ENCODE peak calls at places on chromosomes 5 and 9, in four cellular contexts. One of them, this sample, is unnamed.

GRCh38 chr5:124599048-124599973 is 147.1 kb downstream of the ZNF608 start:
- DNase-seq in heart left ventricle: peak; percentile 20
- DNase-seq in spleen: no peak
- DNase-seq in Peyer's patch: peak; percentile 49
- DNase-seq in this sample: no peak

GRCh38 chr5:95988094-95988493 is 26.4 kb upstream of the ELL2 start:
- DNase-seq in heart left ventricle: no peak
- DNase-seq in spleen: no peak
- DNase-seq in Peyer's patch: no peak
- DNase-seq in this sample: no peak

GRCh38 chr9:115674091-115674490 is 479.5 kb upstream of the PAPPA start:
- DNase-seq in heart left ventricle: no peak
- DNase-seq in spleen: no peak
- DNase-seq in Peyer's patch: no peak
- DNase-seq in this sample: no peak

GRCh38 chr5:38468202-38468656 is 88.2 kb downstream of the LIFR start:
- DNase-seq in heart left ventricle: no peak
- DNase-seq in spleen: no peak
- DNase-seq in Peyer's patch: no peak
- DNase-seq in this sample: no peak

GRCh38 chr5:80654391-80655230 is at the start of the genes DHFR and MSH3:
- DNase-seq in heart left ventricle: peak; percentile 88
- DNase-seq in spleen: peak; percentile 96
- DNase-seq in Peyer's patch: peak; percentile 86
- DNase-seq in this sample: peak; percentile 91

GRCh38 chr5:127697894-127698600 is 5.1 kb upstream of the CCDC192 start:
- DNase-seq in heart left ventricle: no peak
- DNase-seq in spleen: no peak
- DNase-seq in Peyer's patch: no peak
- DNase-seq in this sample: no peak

GRCh38 chr9:121557581-121558422 is 58.2 kb upstream of the GGTA1 start:
- DNase-seq in heart left ventricle: peak; percentile 75
- DNase-seq in spleen: peak; percentile 85
- DNase-seq in Peyer's patch: peak; percentile 23
- DNase-seq in this sample: no peak

GRCh38 chr5:80706835-80707447 is 52.2 kb upstream of the DHFR start:
- DNase-seq in heart left ventricle: no peak
- DNase-seq in spleen: no peak
- DNase-seq in Peyer's patch: no peak
- DNase-seq in this sample: no peak

GRCh38 chr9:93258419-93258817 is 74.5 kb downstream of the WNK2 start:
- DNase-seq in heart left ventricle: no peak
- DNase-seq in spleen: peak; percentile 60
- DNase-seq in Peyer's patch: no peak
- DNase-seq in this sample: no peak

GRCh38 chr9:68575821-68576220 is 35.1 kb upstream of the TMEM252 start:
- DNase-seq in heart left ventricle: no peak
- DNase-seq in spleen: no peak
- DNase-seq in Peyer's patch: no peak
- DNase-seq in this sample: no peak

GRCh38 chr9:18861599-18862546 is 171.1 kb downstream of the SAXO1 start:
- DNase-seq in heart left ventricle: peak; percentile 44
- DNase-seq in spleen: no peak
- DNase-seq in Peyer's patch: no peak
- DNase-seq in this sample: no peak

DNA sequence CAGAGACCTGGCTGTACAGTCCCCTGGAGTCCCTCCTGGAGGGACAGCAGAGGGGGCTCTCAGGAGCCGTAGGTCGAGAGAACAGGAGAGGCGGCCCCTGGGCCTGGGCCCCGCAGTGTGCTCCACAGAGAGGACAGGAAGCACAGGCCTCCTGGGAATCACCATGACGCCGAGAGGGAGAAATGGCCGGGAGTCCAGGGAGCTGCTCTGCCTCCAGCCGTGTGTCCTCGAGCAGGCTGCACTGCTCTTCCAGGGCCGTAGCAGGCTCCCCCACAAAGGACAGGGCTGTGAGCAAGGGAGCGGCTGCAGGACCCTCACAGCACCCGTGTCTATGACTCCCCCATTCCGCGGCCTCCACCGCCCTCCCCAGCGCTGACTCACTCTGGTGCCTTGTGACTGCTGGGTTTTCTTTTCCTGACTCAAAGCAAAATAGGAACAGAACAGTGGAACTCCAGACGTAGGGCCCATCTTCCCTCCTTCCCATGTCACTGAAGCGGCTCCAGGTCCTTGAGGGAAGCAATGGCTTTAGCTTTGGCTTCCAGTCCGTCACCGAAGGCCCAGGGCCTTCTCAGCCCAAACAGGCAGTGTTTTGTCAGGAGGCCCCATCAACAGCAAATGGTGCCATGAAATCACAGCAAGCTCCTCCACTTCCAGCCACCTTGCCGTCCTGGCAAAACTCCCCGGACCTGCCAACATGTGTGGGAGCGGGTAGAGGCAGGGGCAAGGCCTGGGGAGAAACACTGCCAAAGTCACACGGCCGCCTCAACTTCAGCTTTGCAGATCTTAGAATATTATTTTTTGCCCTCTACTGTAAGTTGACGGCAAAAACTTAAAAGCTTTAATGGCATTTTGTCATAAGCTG is 114.2 kb downstream of the LHFPL2 start:
- DNase-seq in heart left ventricle: peak; percentile 50
- DNase-seq in spleen: no peak
- DNase-seq in Peyer's patch: no peak
- DNase-seq in this sample: no peak
- TF ChIP-seq POLR2A in heart left ventricle: peak; percentile 23
- TF ChIP-seq POLR2A in spleen: no peak
- TF ChIP-seq POLR2A in Peyer's patch: no peak
- TF ChIP-seq POLR2A in this sample: peak; percentile 30

GRCh38 chr9:135413086-135413375 is 66.6 kb upstream of the PPP1R26 start:
- DNase-seq in heart left ventricle: no peak
- DNase-seq in spleen: peak; percentile 38
- DNase-seq in Peyer's patch: no peak
- DNase-seq in this sample: no peak

GRCh38 chr9:135409286-135410200 is 70.0 kb upstream of the PPP1R26 start:
- DNase-seq in heart left ventricle: no peak
- DNase-seq in spleen: no peak
- DNase-seq in Peyer's patch: no peak
- DNase-seq in this sample: no peak

GRCh38 chr9:135410421-135410820 is 69.2 kb upstream of the PPP1R26 start:
- DNase-seq in heart left ventricle: no peak
- DNase-seq in spleen: no peak
- DNase-seq in Peyer's patch: no peak
- DNase-seq in this sample: no peak

GRCh38 chr9:135408676-135409254 is 70.8 kb upstream of the PPP1R26 start:
- DNase-seq in heart left ventricle: no peak
- DNase-seq in spleen: peak; percentile 41
- DNase-seq in Peyer's patch: no peak
- DNase-seq in this sample: no peak

GRCh38 chr9:135410831-135411473 is 68.6 kb upstream of the PPP1R26 start:
- DNase-seq in heart left ventricle: no peak
- DNase-seq in spleen: peak; percentile 64
- DNase-seq in Peyer's patch: no peak
- DNase-seq in this sample: no peak
- TF ChIP-seq POLR2A in heart left ventricle: no peak
- TF ChIP-seq POLR2A in spleen: no peak
- TF ChIP-seq POLR2A in Peyer's patch: no peak
- TF ChIP-seq POLR2A in this sample: no peak

DNA sequence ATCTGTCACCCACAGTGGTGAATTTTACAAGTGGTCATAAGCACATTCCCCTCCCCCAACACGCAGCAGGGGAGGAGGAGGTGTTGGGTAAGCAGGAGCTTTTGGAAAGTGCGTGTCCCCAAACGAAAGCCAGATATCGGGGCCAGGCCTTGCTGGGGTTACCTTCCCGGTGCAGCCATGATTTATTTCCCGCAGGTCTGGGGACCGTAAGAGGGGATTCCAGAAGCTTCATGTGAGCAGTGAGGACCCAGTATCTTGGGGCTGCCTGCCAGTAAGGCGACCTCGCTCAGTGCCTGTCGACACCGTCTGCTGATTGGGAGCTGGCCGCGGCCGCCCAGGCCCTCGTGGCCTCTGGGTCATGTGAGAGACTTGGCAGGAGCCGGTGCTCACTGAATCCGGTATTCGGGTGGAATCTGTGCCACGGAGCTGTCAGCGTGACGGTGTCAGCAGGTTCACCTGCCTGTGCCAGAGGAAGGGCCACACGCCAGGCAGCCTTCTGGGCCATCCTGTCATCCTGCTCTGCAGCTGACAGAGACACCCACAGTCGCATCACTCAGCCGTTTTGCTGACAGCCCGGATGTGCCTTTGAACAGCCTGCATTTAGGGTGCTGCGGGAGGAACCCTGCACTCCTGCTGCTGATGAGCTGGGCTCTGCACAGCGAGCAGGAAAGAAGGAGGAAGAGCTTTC is 37.3 kb downstream of the SEC61B start:
- DNase-seq in heart left ventricle: peak; percentile 86
- DNase-seq in spleen: peak; percentile 87
- DNase-seq in Peyer's patch: no peak
- DNase-seq in this sample: peak; percentile 88
- TF ChIP-seq POLR2A in heart left ventricle: peak; percentile 47
- TF ChIP-seq POLR2A in spleen: no peak
- TF ChIP-seq POLR2A in Peyer's patch: no peak
- TF ChIP-seq POLR2A in this sample: no peak

GRCh38 chr5:150599917-150600511 is 40.4 kb upstream of the SYNPO start:
- DNase-seq in heart left ventricle: peak; percentile 91
- DNase-seq in spleen: peak; percentile 78
- DNase-seq in Peyer's patch: peak; percentile 36
- DNase-seq in this sample: no peak
- TF ChIP-seq POLR2A in heart left ventricle: no peak
- TF ChIP-seq POLR2A in spleen: no peak
- TF ChIP-seq POLR2A in Peyer's patch: no peak
- TF ChIP-seq POLR2A in this sample: no peak

GRCh38 chr9:76296561-76297276 is 97.5 kb downstream of the RFK start:
- DNase-seq in heart left ventricle: no peak
- DNase-seq in spleen: no peak
- DNase-seq in Peyer's patch: no peak
- DNase-seq in this sample: no peak
- TF ChIP-seq POLR2A in heart left ventricle: no peak
- TF ChIP-seq POLR2A in spleen: no peak
- TF ChIP-seq POLR2A in Peyer's patch: no peak
- TF ChIP-seq POLR2A in this sample: no peak

GRCh38 chr9:75086443-75087278 is 1.3 kb downstream of the NMRK1 start:
- DNase-seq in heart left ventricle: no peak
- DNase-seq in spleen: peak; percentile 78
- DNase-seq in Peyer's patch: peak; percentile 24
- DNase-seq in this sample: no peak

GRCh38 chr9:75088646-75089368 is 493 bp downstream of the OSTF1 start:
- DNase-seq in heart left ventricle: peak; percentile 75
- DNase-seq in spleen: peak; percentile 94
- DNase-seq in Peyer's patch: peak; percentile 74
- DNase-seq in this sample: peak; percentile 88

GRCh38 chr9:75089369-75089766 is 1.1 kb downstream of the OSTF1 start:
- DNase-seq in heart left ventricle: no peak
- DNase-seq in spleen: no peak
- DNase-seq in Peyer's patch: no peak
- DNase-seq in this sample: no peak

GRCh38 chr9:75087279-75087823 is 604 bp downstream of the NMRK1 start:
- DNase-seq in heart left ventricle: no peak
- DNase-seq in spleen: no peak
- DNase-seq in Peyer's patch: peak; percentile 69
- DNase-seq in this sample: no peak

GRCh38 chr9:75087824-75088645 is at the start of the genes NMRK1 and OSTF1:
- DNase-seq in heart left ventricle: peak; percentile 97
- DNase-seq in spleen: peak; percentile 100
- DNase-seq in Peyer's patch: peak; percentile 91
- DNase-seq in this sample: peak; percentile 95
- TF ChIP-seq POLR2A in heart left ventricle: peak; percentile 90
- TF ChIP-seq POLR2A in spleen: peak; percentile 82
- TF ChIP-seq POLR2A in Peyer's patch: peak; percentile 98
- TF ChIP-seq POLR2A in this sample: peak; percentile 93

DNA sequence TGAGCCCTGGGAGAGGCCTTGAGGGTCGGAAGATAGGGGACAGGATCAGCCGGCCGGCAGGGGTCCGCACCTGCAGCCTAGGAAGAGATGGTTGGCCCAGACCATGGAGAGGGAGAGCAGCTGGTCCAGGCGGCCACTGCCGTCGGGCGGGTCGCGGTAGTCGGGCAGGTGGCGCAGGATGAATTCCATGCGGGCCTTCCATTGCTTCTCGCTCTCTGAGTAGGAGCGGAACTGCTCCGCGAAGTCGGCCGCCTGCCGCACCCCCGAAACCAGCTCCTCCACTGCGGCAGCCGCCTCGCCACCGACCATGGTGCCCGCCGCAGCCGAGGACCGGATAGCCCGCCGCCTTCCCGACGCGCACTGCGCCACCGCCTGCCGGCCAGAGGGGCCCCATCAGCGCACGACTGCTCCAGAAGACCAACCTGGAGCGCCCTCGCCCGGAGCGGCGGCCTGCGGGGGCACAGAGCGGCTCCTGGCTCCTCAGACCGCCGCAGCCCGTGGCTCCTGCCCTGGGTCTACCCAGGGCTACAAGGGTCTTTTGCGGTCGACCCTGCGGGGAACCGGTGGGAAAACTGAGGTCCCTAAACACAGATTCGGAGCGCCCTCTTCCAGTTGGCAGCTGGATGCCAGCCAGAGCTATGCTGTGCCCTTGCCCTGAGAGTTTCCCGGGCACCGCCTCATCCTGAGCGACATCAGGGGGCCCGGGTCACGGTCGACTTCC is at the start of gene CDKN2AIPNL:
- DNase-seq in heart left ventricle: peak; percentile 94
- DNase-seq in spleen: peak; percentile 99
- DNase-seq in Peyer's patch: peak; percentile 91
- DNase-seq in this sample: peak; percentile 94
- TF ChIP-seq POLR2A in heart left ventricle: peak; percentile 72
- TF ChIP-seq POLR2A in spleen: peak; percentile 11
- TF ChIP-seq POLR2A in Peyer's patch: peak; percentile 50
- TF ChIP-seq POLR2A in this sample: no peak

GRCh38 chr9:13071921-13072320 is 207.6 kb downstream of the MPDZ start:
- DNase-seq in heart left ventricle: no peak
- DNase-seq in spleen: no peak
- DNase-seq in Peyer's patch: no peak
- DNase-seq in this sample: no peak

GRCh38 chr9:13070612-13071595 is 208.6 kb downstream of the MPDZ start:
- DNase-seq in heart left ventricle: no peak
- DNase-seq in spleen: no peak
- DNase-seq in Peyer's patch: no peak
- DNase-seq in this sample: no peak

GRCh38 chr9:13078164-13078563 is 201.3 kb downstream of the MPDZ start:
- DNase-seq in heart left ventricle: no peak
- DNase-seq in spleen: no peak
- DNase-seq in Peyer's patch: no peak
- DNase-seq in this sample: no peak

DNA sequence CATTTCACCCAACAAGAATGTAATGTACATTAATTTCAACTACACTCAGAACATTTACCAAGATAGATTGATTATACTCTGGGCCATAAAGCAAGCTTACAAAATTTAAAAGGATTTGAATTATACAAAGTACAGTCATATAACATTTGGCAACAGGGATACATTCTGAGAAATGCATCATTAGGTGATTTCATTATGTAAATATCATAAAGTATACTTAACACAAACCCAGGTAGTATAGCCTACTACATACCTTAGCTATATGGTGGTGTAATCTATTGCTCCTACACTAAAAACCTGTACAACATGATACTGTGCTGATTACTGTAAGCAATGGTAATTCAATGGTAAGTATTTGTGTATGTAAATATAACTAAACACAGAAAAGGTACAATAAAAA is 202.9 kb downstream of the MPDZ start:
- DNase-seq in heart left ventricle: no peak
- DNase-seq in spleen: no peak
- DNase-seq in Peyer's patch: no peak
- DNase-seq in this sample: no peak
- TF ChIP-seq POLR2A in heart left ventricle: no peak
- TF ChIP-seq POLR2A in spleen: no peak
- TF ChIP-seq POLR2A in Peyer's patch: no peak
- TF ChIP-seq POLR2A in this sample: no peak

This sample was measured in suprapubic skin.